ENCODE peak calls at places on chromosome 6, in six cellular contexts. One of them, this sample, is unnamed.

GRCh38 chr6:13281630-13282156 is 46.6 kb downstream of the TBC1D7 start:
- DNase-seq in kidney epithelial cell: no peak
- DNase-seq in cardiac muscle cell: no peak
- DNase-seq in colonic mucosa: no peak
- DNase-seq in cardiac fibroblast: no peak
- DNase-seq in Calu3: no peak
- DNase-seq in this sample: no peak

GRCh38 chr6:33677153-33677660 is 34.3 kb downstream of the UQCC2 start:
- DNase-seq in kidney epithelial cell: no peak
- DNase-seq in cardiac muscle cell: peak
- DNase-seq in colonic mucosa: no peak
- DNase-seq in cardiac fibroblast: peak
- DNase-seq in Calu3: no peak
- DNase-seq in this sample: peak

GRCh38 chr6:4103929-4104328 is 25.0 kb upstream of the FAM217A start:
- DNase-seq in kidney epithelial cell: no peak
- DNase-seq in cardiac muscle cell: no peak
- DNase-seq in colonic mucosa: peak
- DNase-seq in cardiac fibroblast: no peak
- DNase-seq in Calu3: peak
- DNase-seq in this sample: no peak

GRCh38 chr6:32865724-32866443 is 11.9 kb downstream of the PSMB9 start:
- DNase-seq in kidney epithelial cell: no peak
- DNase-seq in cardiac muscle cell: no peak
- DNase-seq in colonic mucosa: no peak
- DNase-seq in cardiac fibroblast: no peak
- DNase-seq in Calu3: no peak
- DNase-seq in this sample: no peak

GRCh38 chr6:39078695-39079094 is 30.1 kb downstream of the GLP1R start:
- DNase-seq in kidney epithelial cell: no peak
- DNase-seq in cardiac muscle cell: no peak
- DNase-seq in colonic mucosa: no peak
- DNase-seq in cardiac fibroblast: no peak
- DNase-seq in Calu3: no peak
- DNase-seq in this sample: no peak

GRCh38 chr6:107543088-107543487 is 53.2 kb downstream of the SOBP start:
- DNase-seq in kidney epithelial cell: no peak
- DNase-seq in cardiac muscle cell: no peak
- DNase-seq in colonic mucosa: no peak
- DNase-seq in cardiac fibroblast: no peak
- DNase-seq in Calu3: no peak
- DNase-seq in this sample: no peak

GRCh38 chr6:7721654-7722053 is 4.2 kb upstream of the BMP6 start:
- DNase-seq in kidney epithelial cell: no peak
- DNase-seq in cardiac muscle cell: peak
- DNase-seq in colonic mucosa: no peak
- DNase-seq in cardiac fibroblast: peak
- DNase-seq in Calu3: no peak
- DNase-seq in this sample: no peak

GRCh38 chr6:138146544-138146943 is 15.2 kb upstream of the ARFGEF3 start:
- DNase-seq in kidney epithelial cell: no peak
- DNase-seq in cardiac muscle cell: no peak
- DNase-seq in colonic mucosa: no peak
- DNase-seq in cardiac fibroblast: no peak
- DNase-seq in Calu3: no peak
- DNase-seq in this sample: no peak

GRCh38 chr6:72580281-72580940 is 41.5 kb upstream of the KCNQ5 start:
- DNase-seq in kidney epithelial cell: peak
- DNase-seq in cardiac muscle cell: peak
- DNase-seq in colonic mucosa: no peak
- DNase-seq in cardiac fibroblast: peak
- DNase-seq in Calu3: peak
- DNase-seq in this sample: peak

GRCh38 chr6:131694832-131695426 is 6.3 kb downstream of the OR2A4 start:
- DNase-seq in kidney epithelial cell: no peak
- DNase-seq in cardiac muscle cell: peak
- DNase-seq in colonic mucosa: peak
- DNase-seq in cardiac fibroblast: peak
- DNase-seq in Calu3: peak
- DNase-seq in this sample: peak

DNA sequence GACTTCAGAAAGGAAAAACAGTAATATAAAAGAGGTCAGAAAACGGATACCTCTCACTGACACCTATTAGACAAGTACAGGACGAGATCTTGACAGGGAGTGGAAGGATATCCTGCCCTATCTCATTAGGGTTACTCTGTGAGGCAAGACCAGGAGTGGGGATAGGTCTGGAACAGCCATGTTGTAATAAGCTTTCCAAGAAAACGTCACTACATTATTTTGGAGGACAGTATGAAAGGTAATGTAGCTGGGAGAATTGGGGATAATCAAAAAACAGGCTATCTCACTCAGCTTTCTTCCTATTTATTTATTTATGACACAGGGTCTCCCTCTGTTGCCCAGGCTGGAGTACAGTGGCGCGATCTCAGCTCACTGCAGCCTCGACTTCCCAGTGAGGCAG is 25.3 kb downstream of the HMGN4 start:
- DNase-seq in kidney epithelial cell: no peak
- DNase-seq in cardiac muscle cell: no peak
- DNase-seq in colonic mucosa: no peak
- DNase-seq in cardiac fibroblast: no peak
- DNase-seq in Calu3: no peak
- DNase-seq in this sample: no peak
- TF ChIP-seq CTCF in kidney epithelial cell: no peak
- TF ChIP-seq CTCF in cardiac muscle cell: no peak
- TF ChIP-seq CTCF in colonic mucosa: no peak
- TF ChIP-seq CTCF in cardiac fibroblast: no peak
- TF ChIP-seq CTCF in Calu3: no peak
- TF ChIP-seq CTCF in this sample: no peak

DNA sequence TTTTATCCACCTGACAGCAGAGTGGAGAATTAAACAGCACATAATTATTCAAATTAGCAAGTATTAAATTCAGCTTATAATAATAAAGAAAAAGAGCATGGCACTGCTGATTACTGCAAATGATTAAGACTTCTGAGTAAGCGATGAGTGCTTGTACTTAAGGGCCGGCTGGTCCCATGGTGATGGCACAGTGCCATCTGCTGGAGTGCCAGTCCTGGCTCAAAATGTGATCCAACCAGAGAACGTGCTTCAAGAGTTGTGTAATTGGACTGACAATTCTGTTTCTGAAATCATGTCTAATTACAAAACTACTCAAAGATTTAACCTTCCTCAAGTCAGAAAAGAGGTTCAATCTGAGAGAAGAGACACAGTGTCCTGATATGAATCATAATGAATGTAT is 181.6 kb upstream of the RGS17 start:
- DNase-seq in kidney epithelial cell: peak
- DNase-seq in cardiac muscle cell: peak
- DNase-seq in colonic mucosa: peak
- DNase-seq in cardiac fibroblast: peak
- DNase-seq in Calu3: peak
- DNase-seq in this sample: no peak
- TF ChIP-seq CTCF in kidney epithelial cell: peak
- TF ChIP-seq CTCF in cardiac muscle cell: peak
- TF ChIP-seq CTCF in colonic mucosa: peak
- TF ChIP-seq CTCF in cardiac fibroblast: peak
- TF ChIP-seq CTCF in Calu3: no peak
- TF ChIP-seq CTCF in this sample: peak

GRCh38 chr6:161444464-161444863 is 170.6 kb upstream of the AGPAT4 start:
- DNase-seq in kidney epithelial cell: no peak
- DNase-seq in cardiac muscle cell: peak
- DNase-seq in colonic mucosa: no peak
- DNase-seq in cardiac fibroblast: no peak
- DNase-seq in Calu3: no peak
- DNase-seq in this sample: no peak
- TF ChIP-seq CTCF in kidney epithelial cell: peak
- TF ChIP-seq CTCF in cardiac muscle cell: peak
- TF ChIP-seq CTCF in colonic mucosa: no peak
- TF ChIP-seq CTCF in cardiac fibroblast: no peak
- TF ChIP-seq CTCF in Calu3: no peak
- TF ChIP-seq CTCF in this sample: no peak

GRCh38 chr6:90893385-90893784 is 306.5 kb upstream of the MAP3K7 start:
- DNase-seq in kidney epithelial cell: no peak
- DNase-seq in cardiac muscle cell: no peak
- DNase-seq in colonic mucosa: no peak
- DNase-seq in cardiac fibroblast: no peak
- DNase-seq in Calu3: no peak
- DNase-seq in this sample: no peak

GRCh38 chr6:90891338-90891715 is 304.5 kb upstream of the MAP3K7 start:
- DNase-seq in kidney epithelial cell: no peak
- DNase-seq in cardiac muscle cell: no peak
- DNase-seq in colonic mucosa: no peak
- DNase-seq in cardiac fibroblast: no peak
- DNase-seq in Calu3: no peak
- DNase-seq in this sample: no peak

GRCh38 chr6:90894285-90895144 is 307.6 kb upstream of the MAP3K7 start:
- DNase-seq in kidney epithelial cell: no peak
- DNase-seq in cardiac muscle cell: no peak
- DNase-seq in colonic mucosa: no peak
- DNase-seq in cardiac fibroblast: no peak
- DNase-seq in Calu3: no peak
- DNase-seq in this sample: no peak

GRCh38 chr6:90890681-90891337 is 303.9 kb upstream of the MAP3K7 start:
- DNase-seq in kidney epithelial cell: no peak
- DNase-seq in cardiac muscle cell: peak
- DNase-seq in colonic mucosa: no peak
- DNase-seq in cardiac fibroblast: no peak
- DNase-seq in Calu3: no peak
- DNase-seq in this sample: no peak

DNA sequence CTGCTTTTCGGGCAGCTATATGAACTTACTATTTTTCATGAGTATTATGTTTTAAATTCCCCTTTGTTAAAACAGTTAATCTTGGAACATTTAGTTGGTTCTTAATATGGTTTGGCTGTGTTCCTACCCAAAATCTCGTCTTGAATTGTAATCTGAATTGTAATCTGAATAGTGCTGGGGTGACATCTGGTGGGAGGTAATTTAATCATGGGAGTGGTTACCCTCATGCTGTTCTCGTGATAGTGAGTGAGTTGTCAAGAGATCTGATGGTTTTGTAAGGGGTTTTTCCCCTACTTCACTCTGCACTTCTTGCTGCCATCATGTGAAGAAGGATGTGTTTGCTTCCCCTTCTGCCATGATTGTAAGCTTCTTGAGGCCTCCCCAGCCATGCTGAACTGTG is 305.4 kb upstream of the MAP3K7 start:
- DNase-seq in kidney epithelial cell: no peak
- DNase-seq in cardiac muscle cell: no peak
- DNase-seq in colonic mucosa: no peak
- DNase-seq in cardiac fibroblast: no peak
- DNase-seq in Calu3: no peak
- DNase-seq in this sample: no peak
- TF ChIP-seq CTCF in kidney epithelial cell: no peak
- TF ChIP-seq CTCF in cardiac muscle cell: no peak
- TF ChIP-seq CTCF in colonic mucosa: no peak
- TF ChIP-seq CTCF in cardiac fibroblast: no peak
- TF ChIP-seq CTCF in Calu3: no peak
- TF ChIP-seq CTCF in this sample: no peak

This sample was measured in BJ.